ENCODE peak calls at places on chromosomes 5 and 9, in nine cellular contexts. C is activated effector memory CD4-positive, alpha-beta T cell treated with anti-CD3 and anti-CD28 coated beads, Interleukin-2, amount 50 U/mL, for 16 hours; S is NCI-H69; M is stimulated activated CD4-positive, alpha-beta T cell treated with anti-CD3 and anti-CD28 coated beads, Interleukin-12 subunit alpha, Interleukin-12 subunit beta, amount 100 ng/mL, for 4 hours; V is T-helper 9 cell; F is coronary artery; N is cortex of kidney; R is T-helper 2 cell; Z is D341Med. D is an unnamed sample.

GRCh38 chr9:35570709-35571108 is 34.4 kb upstream of the TESK1 start:
- DNase-seq in C (peak), S (no peak), M (no peak), V (no peak), F (peak), N (no peak), R (peak), Z (no peak), D (no peak)

GRCh38 chr9:36450110-36450732 is 50.2 kb upstream of the RNF38 start:
- DNase-seq in C (no peak), S (peak), M (no peak), V (no peak), F (no peak), N (no peak), R (no peak), Z (peak), D (peak)

GRCh38 chr5:89728750-89729149 is 680.8 kb downstream of the CETN3 start:
- DNase-seq in C (no peak), S (no peak), M (no peak), V (no peak), F (no peak), N (no peak), R (no peak), Z (no peak), D (peak)

GRCh38 chr5:171570244-171570819 is 150.9 kb downstream of the FGF18 start:
- DNase-seq in C (no peak), S (no peak), M (no peak), V (no peak), F (no peak), N (no peak), R (no peak), Z (no peak), D (no peak)

GRCh38 chr9:1013018-1013417 is 36.6 kb downstream of the DMRT3 start:
- DNase-seq in C (no peak), S (no peak), M (no peak), V (no peak), F (no peak), N (no peak), R (no peak), Z (no peak), D (no peak)

GRCh38 chr9:125743687-125744428 is 3.3 kb upstream of the PBX3 start:
- DNase-seq in C (no peak), S (peak), M (no peak), V (no peak), F (no peak), N (no peak), R (no peak), Z (no peak), D (no peak)

GRCh38 chr5:83145241-83145640 is 67.9 kb downstream of the XRCC4 start:
- DNase-seq in C (no peak), S (no peak), M (no peak), V (no peak), F (no peak), N (no peak), R (no peak), Z (no peak), D (no peak)

GRCh38 chr9:76560481-76560891 is 101.5 kb downstream of the GCNT1 start:
- DNase-seq in C (no peak), S (peak), M (no peak), V (no peak), F (no peak), N (no peak), R (no peak), Z (no peak), D (no peak)

GRCh38 chr5:139769477-139769876 is 26.1 kb upstream of the PSD2 start:
- DNase-seq in C (no peak), S (no peak), M (no peak), V (no peak), F (no peak), N (no peak), R (no peak), Z (no peak), D (no peak)

GRCh38 chr5:122844136-122844915 is 1.1 kb upstream of the SNX24 start:
- DNase-seq in C (no peak), S (peak), M (no peak), V (no peak), F (no peak), N (no peak), R (no peak), Z (no peak), D (no peak)

GRCh38 chr9:120980951-120981350 is 54.4 kb upstream of the TRAF1 start:
- DNase-seq in C (no peak), S (peak), M (no peak), V (no peak), F (no peak), N (no peak), R (no peak), Z (no peak), D (no peak)

GRCh38 chr5:160353379-160353778 is 17.0 kb downstream of the C1QTNF2 start:
- DNase-seq in C (no peak), S (no peak), M (no peak), V (no peak), F (peak), N (no peak), R (no peak), Z (no peak), D (no peak)

GRCh38 chr9:88722753-88723152 is 187.8 kb downstream of the NXNL2 start:
- DNase-seq in C (no peak), S (no peak), M (no peak), V (no peak), F (no peak), N (no peak), R (no peak), Z (no peak), D (no peak)

GRCh38 chr5:75331-76320 is 16.3 kb upstream of the PLEKHG4B start:
- DNase-seq in C (no peak), S (no peak), M (no peak), V (no peak), F (no peak), N (no peak), R (no peak), Z (no peak), D (no peak)

GRCh38 chr5:160382361-160382760 is 11.9 kb upstream of the C1QTNF2 start:
- DNase-seq in C (no peak), S (peak), M (no peak), V (no peak), F (no peak), N (no peak), R (no peak), Z (peak), D (no peak)

GRCh38 chr9:7366121-7366520 is 433.5 kb downstream of the DMAC1 start:
- DNase-seq in C (no peak), S (no peak), M (no peak), V (no peak), F (no peak), N (no peak), R (no peak), Z (no peak), D (no peak)

GRCh38 chr9:33227013-33227398 is 13.0 kb upstream of the SPINK4 start:
- DNase-seq in C (no peak), S (no peak), M (no peak), V (no peak), F (no peak), N (no peak), R (no peak), Z (no peak), D (peak)

GRCh38 chr5:131416729-131417128 is 152.9 kb downstream of the CDC42SE2 start:
- DNase-seq in C (no peak), S (no peak), M (no peak), V (no peak), F (no peak), N (no peak), R (no peak), Z (no peak), D (no peak)

GRCh38 chr5:14038341-14038959 is 94.0 kb upstream of the DNAH5 start:
- DNase-seq in C (no peak), S (peak), M (no peak), V (no peak), F (no peak), N (no peak), R (no peak), Z (no peak), D (no peak)

GRCh38 chr5:172193872-172194271 is at the start of gene EFCAB9:
- DNase-seq in C (no peak), S (no peak), M (no peak), V (no peak), F (no peak), N (no peak), R (no peak), Z (no peak), D (no peak)

GRCh38 chr5:132714456-132715307 is 22.7 kb downstream of the KIF3A start:
- DNase-seq in C (no peak), S (no peak), M (no peak), V (no peak), F (no peak), N (no peak), R (no peak), Z (no peak), D (no peak)

GRCh38 chr9:32571969-32572899 is 725 bp downstream of the NDUFB6 start:
- DNase-seq in C (peak), S (peak), M (peak), V (peak), F (no peak), N (no peak), R (peak), Z (peak), D (peak)

GRCh38 chr9:79976501-79977444 is 405.0 kb downstream of the TLE4 start:
- DNase-seq in C (no peak), S (peak), M (no peak), V (no peak), F (no peak), N (no peak), R (no peak), Z (peak), D (no peak)

GRCh38 chr9:121026260-121026691 is 23.8 kb downstream of the C5 start:
- DNase-seq in C (no peak), S (no peak), M (no peak), V (no peak), F (no peak), N (no peak), R (no peak), Z (no peak), D (no peak)

D was measured in heart right ventricle.